ENCODE peak calls at places on chromosomes 7 and 10, in ten cellular contexts. One of them, this sample, is unnamed. For H3K36me3, the result is how much of the 10 kb centered on the place peaks cover.

GRCh38 chr10:76337641-76338040 is 906.2 kb downstream of the LRMDA start:
- DNase-seq in fibroblast of lung: peak
- DNase-seq in mucosa of descending colon: no peak
- DNase-seq in heart left ventricle: no peak
- DNase-seq in colonic mucosa: no peak
- DNase-seq in cardiac muscle cell: no peak
- DNase-seq in psoas muscle: no peak
- DNase-seq in GM12878: peak
- DNase-seq in lower lobe of right lung: no peak
- DNase-seq in BJ: peak
- DNase-seq in this sample: no peak

GRCh38 chr10:49183596-49184542 is 4.3 kb downstream of the TMEM273 start:
- DNase-seq in fibroblast of lung: no peak
- DNase-seq in mucosa of descending colon: no peak
- DNase-seq in heart left ventricle: no peak
- DNase-seq in colonic mucosa: peak
- DNase-seq in cardiac muscle cell: no peak
- DNase-seq in psoas muscle: no peak
- DNase-seq in GM12878: no peak
- DNase-seq in lower lobe of right lung: no peak
- DNase-seq in BJ: no peak
- DNase-seq in this sample: no peak

GRCh38 chr7:133481676-133482075 is 228.8 kb downstream of the EXOC4 start:
- DNase-seq in fibroblast of lung: peak
- DNase-seq in mucosa of descending colon: no peak
- DNase-seq in heart left ventricle: no peak
- DNase-seq in colonic mucosa: no peak
- DNase-seq in cardiac muscle cell: peak
- DNase-seq in psoas muscle: no peak
- DNase-seq in GM12878: no peak
- DNase-seq in lower lobe of right lung: no peak
- DNase-seq in BJ: peak
- DNase-seq in this sample: no peak

GRCh38 chr7:85031475-85031874 is 155.4 kb downstream of the SEMA3D start:
- DNase-seq in fibroblast of lung: no peak
- DNase-seq in mucosa of descending colon: no peak
- DNase-seq in heart left ventricle: no peak
- DNase-seq in colonic mucosa: no peak
- DNase-seq in cardiac muscle cell: no peak
- DNase-seq in psoas muscle: no peak
- DNase-seq in GM12878: no peak
- DNase-seq in lower lobe of right lung: no peak
- DNase-seq in BJ: no peak
- DNase-seq in this sample: no peak

GRCh38 chr10:60662917-60663614 is 115.2 kb upstream of the CDK1 start:
- DNase-seq in fibroblast of lung: peak
- DNase-seq in mucosa of descending colon: no peak
- DNase-seq in heart left ventricle: no peak
- DNase-seq in colonic mucosa: no peak
- DNase-seq in cardiac muscle cell: peak
- DNase-seq in psoas muscle: no peak
- DNase-seq in GM12878: no peak
- DNase-seq in lower lobe of right lung: no peak
- DNase-seq in BJ: no peak
- DNase-seq in this sample: no peak

GRCh38 chr7:24406818-24407226 is 122.8 kb downstream of the NPY start:
- DNase-seq in fibroblast of lung: no peak
- DNase-seq in mucosa of descending colon: no peak
- DNase-seq in heart left ventricle: no peak
- DNase-seq in colonic mucosa: no peak
- DNase-seq in cardiac muscle cell: no peak
- DNase-seq in psoas muscle: no peak
- DNase-seq in GM12878: no peak
- DNase-seq in lower lobe of right lung: no peak
- DNase-seq in BJ: no peak
- DNase-seq in this sample: no peak

GRCh38 chr7:15503603-15504280 is 58.1 kb downstream of the AGMO start:
- DNase-seq in fibroblast of lung: peak
- DNase-seq in mucosa of descending colon: no peak
- DNase-seq in heart left ventricle: no peak
- DNase-seq in colonic mucosa: no peak
- DNase-seq in cardiac muscle cell: peak
- DNase-seq in psoas muscle: no peak
- DNase-seq in GM12878: no peak
- DNase-seq in lower lobe of right lung: no peak
- DNase-seq in BJ: no peak
- DNase-seq in this sample: no peak

GRCh38 chr7:107025449-107026103 is 18.9 kb upstream of the PRKAR2B start:
- DNase-seq in fibroblast of lung: peak
- DNase-seq in mucosa of descending colon: no peak
- DNase-seq in heart left ventricle: no peak
- DNase-seq in colonic mucosa: no peak
- DNase-seq in cardiac muscle cell: peak
- DNase-seq in psoas muscle: no peak
- DNase-seq in GM12878: no peak
- DNase-seq in lower lobe of right lung: no peak
- DNase-seq in BJ: no peak
- DNase-seq in this sample: no peak

GRCh38 chr7:108012499-108013430 is 9.8 kb upstream of the LAMB1 start:
- DNase-seq in fibroblast of lung: peak
- DNase-seq in mucosa of descending colon: peak
- DNase-seq in heart left ventricle: no peak
- DNase-seq in colonic mucosa: peak
- DNase-seq in cardiac muscle cell: peak
- DNase-seq in psoas muscle: no peak
- DNase-seq in GM12878: no peak
- DNase-seq in lower lobe of right lung: no peak
- DNase-seq in BJ: no peak
- DNase-seq in this sample: no peak

GRCh38 chr10:92789067-92789466 is 59.3 kb upstream of the EXOC6 start:
- DNase-seq in fibroblast of lung: no peak
- DNase-seq in mucosa of descending colon: no peak
- DNase-seq in heart left ventricle: no peak
- DNase-seq in colonic mucosa: no peak
- DNase-seq in cardiac muscle cell: no peak
- DNase-seq in psoas muscle: no peak
- DNase-seq in GM12878: no peak
- DNase-seq in lower lobe of right lung: no peak
- DNase-seq in BJ: no peak
- DNase-seq in this sample: peak

GRCh38 chr10:96577037-96577436 is 9.8 kb downstream of the TM9SF3 start:
- DNase-seq in fibroblast of lung: no peak
- DNase-seq in mucosa of descending colon: no peak
- DNase-seq in heart left ventricle: no peak
- DNase-seq in colonic mucosa: no peak
- DNase-seq in cardiac muscle cell: no peak
- DNase-seq in psoas muscle: no peak
- DNase-seq in GM12878: no peak
- DNase-seq in lower lobe of right lung: no peak
- DNase-seq in BJ: no peak
- DNase-seq in this sample: no peak

GRCh38 chr10:22894714-22895113 is 33.1 kb upstream of the ARMC3 start:
- DNase-seq in fibroblast of lung: no peak
- DNase-seq in mucosa of descending colon: no peak
- DNase-seq in heart left ventricle: no peak
- DNase-seq in colonic mucosa: no peak
- DNase-seq in cardiac muscle cell: peak
- DNase-seq in psoas muscle: no peak
- DNase-seq in GM12878: no peak
- DNase-seq in lower lobe of right lung: no peak
- DNase-seq in BJ: peak
- DNase-seq in this sample: no peak

GRCh38 chr7:159030490-159031134 is 114.1 kb downstream of the VIPR2 start:
- DNase-seq in fibroblast of lung: peak
- DNase-seq in mucosa of descending colon: peak
- DNase-seq in heart left ventricle: peak
- DNase-seq in colonic mucosa: peak
- DNase-seq in cardiac muscle cell: peak
- DNase-seq in psoas muscle: peak
- DNase-seq in GM12878: no peak
- DNase-seq in lower lobe of right lung: peak
- DNase-seq in BJ: no peak
- DNase-seq in this sample: no peak
- TF ChIP-seq CTCF in fibroblast of lung: peak
- TF ChIP-seq CTCF in mucosa of descending colon: no peak
- TF ChIP-seq CTCF in heart left ventricle: peak
- TF ChIP-seq CTCF in colonic mucosa: no peak
- TF ChIP-seq CTCF in cardiac muscle cell: peak
- TF ChIP-seq CTCF in psoas muscle: peak
- TF ChIP-seq CTCF in GM12878: no peak
- TF ChIP-seq CTCF in lower lobe of right lung: peak
- TF ChIP-seq CTCF in BJ: no peak
- TF ChIP-seq CTCF in this sample: no peak

GRCh38 chr7:92076509-92076908 is 57.8 kb downstream of the CYP51A1 start:
- DNase-seq in fibroblast of lung: no peak
- DNase-seq in mucosa of descending colon: no peak
- DNase-seq in heart left ventricle: no peak
- DNase-seq in colonic mucosa: no peak
- DNase-seq in cardiac muscle cell: no peak
- DNase-seq in psoas muscle: no peak
- DNase-seq in GM12878: no peak
- DNase-seq in lower lobe of right lung: no peak
- DNase-seq in BJ: no peak
- DNase-seq in this sample: no peak

GRCh38 chr7:92071032-92071431 is 63.2 kb downstream of the CYP51A1 start:
- DNase-seq in fibroblast of lung: no peak
- DNase-seq in mucosa of descending colon: peak
- DNase-seq in heart left ventricle: no peak
- DNase-seq in colonic mucosa: peak
- DNase-seq in cardiac muscle cell: no peak
- DNase-seq in psoas muscle: no peak
- DNase-seq in GM12878: no peak
- DNase-seq in lower lobe of right lung: no peak
- DNase-seq in BJ: no peak
- DNase-seq in this sample: no peak

GRCh38 chr7:92072708-92073107 is 61.6 kb downstream of the CYP51A1 start:
- DNase-seq in fibroblast of lung: no peak
- DNase-seq in mucosa of descending colon: no peak
- DNase-seq in heart left ventricle: no peak
- DNase-seq in colonic mucosa: no peak
- DNase-seq in cardiac muscle cell: no peak
- DNase-seq in psoas muscle: no peak
- DNase-seq in GM12878: no peak
- DNase-seq in lower lobe of right lung: no peak
- DNase-seq in BJ: no peak
- DNase-seq in this sample: no peak

GRCh38 chr7:92075455-92076158 is 58.7 kb downstream of the CYP51A1 start:
- DNase-seq in fibroblast of lung: no peak
- DNase-seq in mucosa of descending colon: no peak
- DNase-seq in heart left ventricle: no peak
- DNase-seq in colonic mucosa: no peak
- DNase-seq in cardiac muscle cell: no peak
- DNase-seq in psoas muscle: no peak
- DNase-seq in GM12878: peak
- DNase-seq in lower lobe of right lung: no peak
- DNase-seq in BJ: no peak
- DNase-seq in this sample: no peak
- H3K36me3 ChIP-seq in fibroblast of lung: under half
- H3K36me3 ChIP-seq in mucosa of descending colon: under half
- H3K36me3 ChIP-seq in heart left ventricle: half or more
- H3K36me3 ChIP-seq in colonic mucosa: under half
- H3K36me3 ChIP-seq in cardiac muscle cell: under half
- H3K36me3 ChIP-seq in psoas muscle: half or more
- H3K36me3 ChIP-seq in GM12878: under half
- H3K36me3 ChIP-seq in lower lobe of right lung: half or more
- H3K36me3 ChIP-seq in BJ: under half
- H3K36me3 ChIP-seq in this sample: under half

GRCh38 chr10:86375204-86375603 is 8.6 kb upstream of the GRID1 start:
- DNase-seq in fibroblast of lung: no peak
- DNase-seq in mucosa of descending colon: no peak
- DNase-seq in heart left ventricle: no peak
- DNase-seq in colonic mucosa: no peak
- DNase-seq in cardiac muscle cell: no peak
- DNase-seq in psoas muscle: no peak
- DNase-seq in GM12878: no peak
- DNase-seq in lower lobe of right lung: no peak
- DNase-seq in BJ: no peak
- DNase-seq in this sample: no peak

GRCh38 chr10:86374664-86375063 is 8.1 kb upstream of the GRID1 start:
- DNase-seq in fibroblast of lung: no peak
- DNase-seq in mucosa of descending colon: no peak
- DNase-seq in heart left ventricle: no peak
- DNase-seq in colonic mucosa: peak
- DNase-seq in cardiac muscle cell: no peak
- DNase-seq in psoas muscle: no peak
- DNase-seq in GM12878: no peak
- DNase-seq in lower lobe of right lung: no peak
- DNase-seq in BJ: no peak
- DNase-seq in this sample: no peak

GRCh38 chr10:86376403-86376802 is 9.8 kb upstream of the GRID1 start:
- DNase-seq in fibroblast of lung: no peak
- DNase-seq in mucosa of descending colon: no peak
- DNase-seq in heart left ventricle: no peak
- DNase-seq in colonic mucosa: peak
- DNase-seq in cardiac muscle cell: no peak
- DNase-seq in psoas muscle: no peak
- DNase-seq in GM12878: no peak
- DNase-seq in lower lobe of right lung: no peak
- DNase-seq in BJ: no peak
- DNase-seq in this sample: no peak

GRCh38 chr10:86376852-86377796 is 10.5 kb upstream of the GRID1 start:
- DNase-seq in fibroblast of lung: peak
- DNase-seq in mucosa of descending colon: peak
- DNase-seq in heart left ventricle: peak
- DNase-seq in colonic mucosa: peak
- DNase-seq in cardiac muscle cell: peak
- DNase-seq in psoas muscle: peak
- DNase-seq in GM12878: no peak
- DNase-seq in lower lobe of right lung: peak
- DNase-seq in BJ: no peak
- DNase-seq in this sample: peak

DNA sequence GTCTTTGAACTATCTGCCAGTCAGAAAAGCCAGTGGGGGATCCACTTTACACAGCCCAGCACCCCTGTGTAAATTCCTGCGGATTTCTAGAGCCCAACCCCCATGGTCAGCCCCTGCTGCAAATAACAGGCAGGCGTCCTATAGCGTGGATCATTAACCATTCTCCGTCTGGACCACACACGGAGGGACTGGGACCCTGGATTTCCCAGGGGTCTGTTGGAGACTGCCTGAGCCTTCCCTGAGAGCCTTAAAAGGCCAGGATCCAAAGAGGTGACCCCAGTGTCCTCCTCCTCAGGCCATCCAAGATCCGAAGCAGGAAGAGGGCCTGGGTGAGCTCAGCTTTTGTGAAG is 11.2 kb upstream of the GRID1 start:
- DNase-seq in fibroblast of lung: no peak
- DNase-seq in mucosa of descending colon: no peak
- DNase-seq in heart left ventricle: no peak
- DNase-seq in colonic mucosa: peak
- DNase-seq in cardiac muscle cell: no peak
- DNase-seq in psoas muscle: no peak
- DNase-seq in GM12878: no peak
- DNase-seq in lower lobe of right lung: no peak
- DNase-seq in BJ: no peak
- DNase-seq in this sample: no peak
- TF ChIP-seq CTCF in fibroblast of lung: no peak
- TF ChIP-seq CTCF in mucosa of descending colon: no peak
- TF ChIP-seq CTCF in heart left ventricle: no peak
- TF ChIP-seq CTCF in colonic mucosa: no peak
- TF ChIP-seq CTCF in cardiac muscle cell: no peak
- TF ChIP-seq CTCF in psoas muscle: no peak
- TF ChIP-seq CTCF in GM12878: no peak
- TF ChIP-seq CTCF in lower lobe of right lung: no peak
- TF ChIP-seq CTCF in BJ: no peak
- TF ChIP-seq CTCF in this sample: no peak

GRCh38 chr7:2217206-2217605 is 15.5 kb downstream of the MAD1L1 start:
- DNase-seq in fibroblast of lung: no peak
- DNase-seq in mucosa of descending colon: no peak
- DNase-seq in heart left ventricle: no peak
- DNase-seq in colonic mucosa: no peak
- DNase-seq in cardiac muscle cell: no peak
- DNase-seq in psoas muscle: no peak
- DNase-seq in GM12878: no peak
- DNase-seq in lower lobe of right lung: no peak
- DNase-seq in BJ: no peak
- DNase-seq in this sample: no peak
- H3K36me3 ChIP-seq in fibroblast of lung: under half
- H3K36me3 ChIP-seq in mucosa of descending colon: under half
- H3K36me3 ChIP-seq in heart left ventricle: half or more
- H3K36me3 ChIP-seq in colonic mucosa: under half
- H3K36me3 ChIP-seq in cardiac muscle cell: under half
- H3K36me3 ChIP-seq in psoas muscle: half or more
- H3K36me3 ChIP-seq in GM12878: under half
- H3K36me3 ChIP-seq in lower lobe of right lung: half or more
- H3K36me3 ChIP-seq in BJ: under half
- H3K36me3 ChIP-seq in this sample: half or more

This sample was measured in GM06990.